ENCODE peak calls at places on chromosomes 7 and 10, in six cellular contexts. K, A, S, Z, C and T are unnamed samples.

GRCh38 chr7:35624299-35625186 is 70.4 kb downstream of the HERPUD2 start:
- DNase-seq in Z (peak), S (no peak), C (peak), A (no peak), K (peak), T (no peak)

GRCh38 chr7:20144801-20145200 is 72.4 kb downstream of the MACC1 start:
- DNase-seq in S (no peak), A (no peak), K (no peak), Z (peak), C (no peak), T (no peak)

GRCh38 chr10:70494536-70494935 is 16.0 kb downstream of the PALD1 start:
- DNase-seq in C (no peak), S (peak), Z (no peak), A (peak), K (no peak), T (no peak)

GRCh38 chr10:49056356-49056755 is 59.0 kb downstream of the VSTM4 start:
- DNase-seq in C (no peak), S (no peak), K (no peak), Z (no peak), A (no peak), T (no peak)

GRCh38 chr10:103693070-103693811 is 162.1 kb downstream of the SH3PXD2A start:
- DNase-seq in A (peak), S (no peak), C (no peak), K (peak), Z (no peak), T (no peak)

GRCh38 chr10:509361-510102 is 179.9 kb downstream of the DIP2C start:
- DNase-seq in K (no peak), C (no peak), S (no peak), Z (no peak), A (peak), T (peak)

GRCh38 chr7:23653942-23654341 is 26.1 kb upstream of the FAM221A start:
- DNase-seq in S (no peak), A (no peak), C (no peak), K (no peak), Z (no peak), T (no peak)

GRCh38 chr10:9645404-9645803 is 1372.3 kb upstream of the CELF2 start:
- DNase-seq in A (no peak), Z (no peak), C (no peak), K (no peak), S (no peak), T (no peak)

GRCh38 chr7:48084727-48085432 is 4.2 kb upstream of the UPP1 start:
- DNase-seq in Z (peak), C (no peak), S (no peak), K (peak), A (no peak), T (peak)

GRCh38 chr10:133313192-133313591 is 4.5 kb downstream of the ZNF511 start:
- DNase-seq in S (peak), C (no peak), A (no peak), K (no peak), Z (no peak), T (peak)

GRCh38 chr10:112045885-112046284 is 137.7 kb downstream of the GPAM start:
- DNase-seq in S (no peak), K (no peak), C (no peak), Z (no peak), A (no peak), T (no peak)

GRCh38 chr10:70169011-70169410 is 1.3 kb downstream of the SAR1A start:
- DNase-seq in A (no peak), K (no peak), S (no peak), C (no peak), Z (no peak), T (no peak)